ENCODE peak calls at places on chromosome 2, in nine cellular contexts. E is mesenchymal stem cell, K is foreskin fibroblast, X is ovary, J is lower leg skin, B is A549, F is cardiac muscle cell, C is kidney, T is tibial artery. P is an unnamed sample.

GRCh38 chr2:104290566-104290891 is 563.4 kb upstream of the POU3F3 start:
- DNase-seq in F (no peak), C (no peak), T (no peak), B (no peak), J (no peak), X (no peak), E (no peak), K (no peak), P (no peak)

GRCh38 chr2:160405077-160405865 is 88.3 kb downstream of the RBMS1 start:
- DNase-seq in X (no peak), J (no peak), K (no peak), T (no peak), E (no peak), F (no peak), B (no peak), C (no peak), P (no peak)

GRCh38 chr2:119929537-119929936 is 83.3 kb upstream of the EPB41L5 start:
- DNase-seq in T (no peak), K (no peak), J (no peak), E (no peak), X (no peak), B (no peak), C (no peak), F (peak), P (no peak)

GRCh38 chr2:181357979-181358378 is 99.2 kb upstream of the ITGA4 start:
- DNase-seq in B (no peak), C (no peak), K (no peak), X (no peak), T (no peak), F (no peak), J (no peak), E (no peak), P (no peak)

GRCh38 chr2:164725542-164725941 is 104.3 kb upstream of the GRB14 start:
- DNase-seq in J (peak), B (no peak), X (no peak), F (no peak), C (no peak), T (no peak), K (no peak), E (no peak), P (no peak)

GRCh38 chr2:209383212-209383611 is 40.6 kb upstream of the MAP2 start:
- DNase-seq in C (no peak), K (peak), F (peak), J (no peak), T (no peak), E (peak), X (no peak), B (peak), P (no peak)

GRCh38 chr2:98036349-98037000 is 40.7 kb upstream of the TMEM131 start:
- DNase-seq in J (no peak), X (no peak), K (no peak), E (no peak), B (no peak), F (no peak), T (no peak), C (no peak), P (peak)

GRCh38 chr2:3805120-3805519 is 101.7 kb downstream of the DCDC2C start:
- DNase-seq in F (no peak), B (peak), J (no peak), C (no peak), E (no peak), X (no peak), K (no peak), T (no peak), P (no peak)

GRCh38 chr2:32647180-32647651 is 19.4 kb downstream of the TTC27 start:
- DNase-seq in F (peak), E (peak), B (no peak), J (no peak), T (no peak), X (no peak), K (peak), C (no peak), P (no peak)

GRCh38 chr2:99692785-99693184 is 203.0 kb upstream of the REV1 start:
- DNase-seq in X (no peak), K (no peak), B (no peak), F (no peak), J (no peak), E (no peak), C (no peak), T (no peak), P (no peak)

GRCh38 chr2:213021971-213022899 is 129.2 kb downstream of the IKZF2 start:
- DNase-seq in T (no peak), E (peak), X (no peak), F (peak), K (peak), J (no peak), B (no peak), C (no peak), P (no peak)

GRCh38 chr2:61671561-61672315 is 133.6 kb upstream of the XPO1 start:
- DNase-seq in B (no peak), K (peak), C (no peak), T (no peak), E (peak), J (no peak), F (no peak), X (no peak), P (no peak)

GRCh38 chr2:19377717-19378116 is 19.3 kb upstream of the OSR1 start:
- DNase-seq in C (no peak), X (no peak), E (no peak), J (no peak), K (no peak), F (no peak), T (no peak), B (no peak), P (no peak)

GRCh38 chr2:47950340-47951280 is 44.3 kb upstream of the FBXO11 start:
- DNase-seq in B (no peak), E (no peak), F (peak), J (no peak), T (no peak), C (no peak), K (peak), X (no peak), P (no peak)

GRCh38 chr2:126467367-126468054 is 188.4 kb upstream of the GYPC start:
- DNase-seq in X (no peak), F (no peak), B (no peak), C (no peak), T (no peak), E (no peak), K (no peak), J (peak), P (no peak)

GRCh38 chr2:104599802-104600510 is 254.0 kb upstream of the POU3F3 start:
- DNase-seq in F (peak), K (peak), B (no peak), J (no peak), T (no peak), X (no peak), E (no peak), C (no peak), P (no peak)

GRCh38 chr2:3649581-3649980 is 8.4 kb upstream of the ALLC start:
- DNase-seq in B (no peak), C (no peak), T (no peak), F (no peak), E (no peak), J (no peak), X (peak), K (no peak), P (no peak)

GRCh38 chr2:195318440-195319111 is 338.4 kb upstream of the SLC39A10 start:
- DNase-seq in E (peak), X (no peak), T (no peak), F (peak), K (peak), C (no peak), B (peak), J (no peak), P (no peak)

GRCh38 chr2:197915548-197916265 is 111.3 kb downstream of the PLCL1 start:
- DNase-seq in J (no peak), B (no peak), C (no peak), F (peak), X (no peak), E (peak), K (peak), T (no peak), P (no peak)

GRCh38 chr2:74525717-74526648 is at the start of gene DQX1:
- DNase-seq in J (peak), B (no peak), K (peak), C (no peak), E (no peak), X (no peak), T (no peak), F (peak), P (no peak)

GRCh38 chr2:223247136-223247535 is 195.1 kb downstream of the KCNE4 start:
- DNase-seq in J (no peak), B (no peak), F (peak), X (no peak), T (no peak), K (peak), C (no peak), E (peak), P (no peak)

GRCh38 chr2:142140434-142140845 is 9.6 kb upstream of the LRP1B start:
- DNase-seq in T (no peak), E (peak), K (peak), J (no peak), F (peak), C (no peak), B (no peak), X (no peak), P (no peak)

GRCh38 chr2:60213865-60214657 is 339.4 kb downstream of the BCL11A start:
- DNase-seq in X (no peak), J (no peak), K (no peak), E (no peak), B (no peak), C (no peak), T (peak), F (peak), P (no peak)
- H3K4me3 ChIP-seq in X (no peak), J (no peak), K (no peak), E (no peak), B (no peak), C (no peak), T (no peak), F (no peak), P (no peak)

GRCh38 chr2:64315561-64315960 is 138.4 kb upstream of the LGALSL start:
- DNase-seq in X (no peak), K (no peak), J (no peak), E (no peak), F (no peak), T (no peak), C (no peak), B (no peak), P (no peak)

GRCh38 chr2:64312622-64312948 is 141.4 kb upstream of the LGALSL start:
- DNase-seq in E (no peak), J (no peak), F (no peak), T (no peak), B (no peak), C (no peak), K (no peak), X (no peak), P (no peak)

GRCh38 chr2:64311948-64312621 is 141.9 kb upstream of the LGALSL start:
- DNase-seq in X (peak), B (peak), J (peak), E (peak), C (peak), F (peak), K (peak), T (peak), P (peak)

GRCh38 chr2:64313311-64313710 is 140.7 kb upstream of the LGALSL start:
- DNase-seq in B (no peak), C (no peak), X (no peak), J (no peak), E (no peak), T (no peak), F (peak), K (no peak), P (no peak)

GRCh38 chr2:64311191-64311910 is 142.6 kb upstream of the LGALSL start:
- DNase-seq in J (peak), E (no peak), K (no peak), B (no peak), X (no peak), C (no peak), F (peak), T (no peak), P (no peak)
- H3K4me3 ChIP-seq in J (no peak), E (no peak), K (no peak), B (no peak), X (no peak), C (no peak), F (no peak), T (no peak), P (no peak)

GRCh38 chr2:218272531-218273212 is 2.4 kb downstream of the PNKD start:
- DNase-seq in F (peak), X (peak), K (peak), B (peak), T (peak), C (peak), J (peak), E (peak), P (peak)

GRCh38 chr2:218273908-218274249 is 3.6 kb downstream of the PNKD start:
- DNase-seq in J (no peak), X (no peak), K (no peak), B (no peak), E (no peak), T (no peak), C (no peak), F (no peak), P (no peak)

GRCh38 chr2:218270721-218271486 is 585 bp downstream of the PNKD start:
- DNase-seq in E (peak), X (no peak), J (no peak), B (no peak), K (peak), F (no peak), C (no peak), T (peak), P (no peak)

GRCh38 chr2:218271487-218271797 is 1.1 kb downstream of the PNKD start:
- DNase-seq in J (no peak), X (no peak), C (no peak), E (no peak), B (no peak), K (no peak), F (no peak), T (peak), P (no peak)

DNA sequence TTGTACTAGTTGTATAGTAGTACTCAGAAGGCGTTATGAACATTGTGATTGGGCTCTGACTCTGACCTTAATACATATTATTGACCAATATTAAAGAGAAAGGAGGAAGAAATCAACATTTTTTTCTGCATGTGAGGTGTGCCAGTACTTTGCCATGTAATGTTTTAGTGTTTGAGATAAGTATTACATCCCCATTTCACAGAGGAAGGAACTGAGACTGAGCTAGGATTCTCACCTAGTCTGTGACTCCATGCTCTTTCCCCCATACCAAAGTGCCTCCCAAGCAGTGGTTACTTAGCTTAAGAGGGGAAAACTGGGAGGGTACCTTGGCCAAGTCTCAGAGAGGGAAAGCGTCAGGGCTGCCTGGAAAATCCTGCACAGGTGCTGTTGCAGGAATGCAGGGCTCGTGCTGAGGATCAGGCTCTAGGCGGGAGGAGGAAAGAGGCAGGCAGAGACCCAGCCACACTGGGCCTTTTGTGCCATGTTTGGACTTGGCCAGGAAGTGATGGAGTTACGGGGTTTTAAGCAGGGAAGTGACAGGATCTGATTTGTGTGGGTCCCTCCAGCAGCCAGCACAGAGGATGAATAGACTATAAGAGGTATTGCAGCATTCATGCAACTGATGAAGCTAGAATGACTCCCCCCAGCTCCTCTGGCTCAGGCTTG is 1.7 kb downstream of the PNKD start:
- DNase-seq in C (no peak), K (no peak), B (no peak), X (no peak), J (no peak), F (no peak), T (no peak), E (no peak), P (peak)
- H3K4me3 ChIP-seq in C (peak), K (peak), B (no peak), X (no peak), J (no peak), F (peak), T (peak), E (no peak), P (no peak)

DNA sequence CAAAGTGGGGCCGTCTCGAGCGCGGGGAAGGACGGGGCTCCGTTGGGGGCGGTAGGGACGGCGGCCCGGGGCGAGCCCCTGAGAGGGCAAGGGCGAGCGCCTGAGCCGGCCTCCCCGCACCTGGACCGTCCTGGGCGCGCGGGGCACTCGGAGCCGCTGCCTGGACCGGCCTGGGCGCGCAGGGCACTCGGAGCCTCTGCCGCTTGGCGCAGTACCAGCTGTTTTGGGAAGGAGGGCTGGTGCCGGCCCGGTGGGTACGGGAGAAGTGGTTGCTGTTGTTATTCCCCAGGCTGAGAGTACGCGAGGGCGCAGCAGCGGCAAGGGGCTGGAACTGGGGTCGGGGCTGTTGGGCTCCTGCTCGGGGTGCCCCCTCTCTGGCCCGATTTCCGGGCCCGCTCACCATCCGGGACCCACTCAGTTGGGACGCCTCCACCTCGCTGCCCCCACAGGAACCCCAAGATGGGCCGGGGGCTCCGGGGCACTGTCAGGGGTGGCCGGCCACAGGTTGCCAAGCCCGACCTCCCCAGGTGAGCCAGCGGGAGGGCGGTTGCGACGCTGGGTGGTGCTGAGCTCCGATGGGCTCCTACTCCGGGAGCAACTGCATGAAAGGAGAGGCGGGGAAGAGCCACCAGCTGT is 579 bp downstream of the ARHGEF4 start:
- DNase-seq in F (no peak), E (no peak), J (no peak), X (no peak), T (no peak), C (no peak), K (no peak), B (no peak), P (no peak)
- H3K4me3 ChIP-seq in F (peak), E (peak), J (peak), X (no peak), T (peak), C (no peak), K (no peak), B (peak), P (peak)

GRCh38 chr2:65880451-65880850 is 448.1 kb upstream of the SPRED2 start:
- DNase-seq in K (no peak), T (no peak), C (no peak), X (no peak), F (no peak), J (no peak), E (no peak), B (no peak), P (no peak)

DNA sequence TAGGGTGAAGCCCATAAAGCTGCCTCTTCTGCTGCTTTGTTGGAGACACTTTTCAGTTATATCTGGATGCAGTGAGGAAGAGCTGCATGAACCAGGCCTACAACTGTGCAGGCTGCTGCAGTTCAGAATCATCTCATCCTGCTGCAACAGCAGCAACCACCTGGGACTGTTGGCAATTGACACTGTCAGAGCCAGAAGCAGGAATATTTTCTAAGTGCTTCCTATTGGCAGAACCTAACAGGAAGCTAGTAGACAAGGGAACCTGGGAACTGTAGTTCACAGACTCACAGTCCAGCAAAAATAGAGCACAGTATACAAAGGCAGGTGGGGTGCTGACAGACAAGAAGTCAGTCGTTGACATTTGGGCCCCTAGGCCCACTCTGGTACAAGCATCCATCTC is 452.9 kb upstream of the SPRED2 start:
- DNase-seq in T (no peak), J (no peak), F (no peak), X (no peak), B (no peak), K (no peak), E (no peak), C (no peak), P (no peak)
- H3K4me3 ChIP-seq in T (no peak), J (no peak), F (no peak), X (no peak), B (no peak), K (no peak), E (no peak), C (no peak), P (no peak)

GRCh38 chr2:101759162-101759561 is 61.7 kb downstream of the MAP4K4 start:
- DNase-seq in K (peak), F (peak), T (peak), B (peak), X (no peak), E (peak), C (no peak), J (no peak), P (no peak)

GRCh38 chr2:101753720-101754490 is 56.4 kb downstream of the MAP4K4 start:
- DNase-seq in X (no peak), F (no peak), J (no peak), T (no peak), C (no peak), K (no peak), E (no peak), B (no peak), P (no peak)

GRCh38 chr2:101754613-101755012 is 57.1 kb downstream of the MAP4K4 start:
- DNase-seq in X (no peak), T (no peak), E (peak), F (peak), K (peak), B (no peak), C (no peak), J (no peak), P (no peak)

GRCh38 chr2:101756266-101756665 is 58.8 kb downstream of the MAP4K4 start:
- DNase-seq in X (no peak), C (no peak), K (no peak), F (no peak), B (no peak), J (no peak), E (no peak), T (no peak), P (no peak)

DNA sequence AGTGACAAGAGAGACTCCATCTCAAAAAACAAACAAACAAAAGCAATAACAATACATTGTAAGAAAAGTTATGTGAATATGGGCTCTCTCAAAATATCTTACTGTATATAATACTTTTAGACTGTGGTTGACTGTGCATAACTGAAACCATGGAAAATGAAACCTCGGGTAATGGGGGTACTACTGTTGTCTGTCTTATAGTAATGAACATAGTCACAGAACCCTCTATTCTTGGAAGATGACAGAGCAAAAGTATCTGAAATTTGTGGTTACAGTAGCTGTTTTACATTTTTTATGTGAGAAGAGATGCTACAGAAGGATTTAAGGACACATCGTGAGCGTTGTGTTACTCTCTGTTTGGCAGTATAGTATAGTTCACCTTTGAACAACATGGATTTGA is 60.5 kb downstream of the MAP4K4 start:
- DNase-seq in C (no peak), F (no peak), T (no peak), K (no peak), B (no peak), J (no peak), X (no peak), E (peak), P (no peak)
- H3K4me3 ChIP-seq in C (no peak), F (no peak), T (no peak), K (no peak), B (no peak), J (no peak), X (no peak), E (no peak), P (no peak)

P was measured in heart left ventricle.